ENCODE peak calls at places on chromosomes 13 and 19, in seven cellular contexts. Q, G, K, N, R, A and J are unnamed samples.

GRCh38 chr13:99404005-99404755 is 97.0 kb upstream of the GPR183 start:
- DNase-seq in G (no peak), A (no peak), K (peak), R (no peak), N (no peak), Q (no peak), J (no peak)

GRCh38 chr13:97934590-97934989 is 18.9 kb upstream of the IPO5 start:
- DNase-seq in R (no peak), G (no peak), N (no peak), Q (no peak), A (no peak), K (peak), J (no peak)

GRCh38 chr13:110590577-110590976 is 24.8 kb upstream of the NAXD start:
- DNase-seq in K (no peak), N (no peak), R (no peak), G (no peak), A (no peak), Q (no peak), J (no peak)

GRCh38 chr19:3407556-3408516 is 41.5 kb downstream of the NFIC start:
- DNase-seq in G (no peak), Q (no peak), N (no peak), R (no peak), A (peak), K (no peak), J (no peak)

GRCh38 chr13:84655677-84656076 is 773.4 kb upstream of the SLITRK1 start:
- DNase-seq in N (no peak), Q (no peak), A (peak), G (no peak), K (no peak), R (no peak), J (no peak)

GRCh38 chr19:10979950-10980349 is 19.1 kb downstream of the SMARCA4 start:
- DNase-seq in R (no peak), K (no peak), G (peak), A (no peak), Q (no peak), N (no peak), J (peak)

GRCh38 chr19:32018014-32018413 is 327.4 kb upstream of the ZNF507 start:
- DNase-seq in G (peak), Q (no peak), A (peak), R (no peak), N (no peak), K (no peak), J (no peak)

GRCh38 chr13:112250788-112251445 is 125.2 kb upstream of the SPACA7 start:
- DNase-seq in G (no peak), R (no peak), Q (no peak), A (no peak), K (no peak), N (no peak), J (no peak)

GRCh38 chr19:11480927-11481776 is at the start of gene ELAVL3:
- DNase-seq in G (no peak), R (no peak), A (no peak), Q (peak), N (no peak), K (peak), J (no peak)

GRCh38 chr13:73745190-73745589 is 389.0 kb downstream of the KLF12 start:
- DNase-seq in Q (no peak), K (no peak), G (no peak), A (no peak), N (no peak), R (no peak), J (no peak)

GRCh38 chr19:45643024-45643926 is 4.1 kb upstream of the EML2 start:
- DNase-seq in A (peak), K (peak), R (peak), G (peak), Q (peak), N (peak), J (peak)

GRCh38 chr13:38099751-38100150 is 230.2 kb upstream of the TRPC4 start:
- DNase-seq in K (no peak), Q (no peak), N (no peak), R (no peak), G (no peak), A (no peak), J (no peak)

GRCh38 chr19:21568816-21569496 is 63.6 kb downstream of the ZNF429 start:
- DNase-seq in R (peak), K (peak), N (peak), Q (peak), A (peak), G (peak), J (peak)

GRCh38 chr19:1675633-1676350 is 23.4 kb upstream of the TCF3 start:
- DNase-seq in G (no peak), R (no peak), Q (no peak), K (peak), A (no peak), N (no peak), J (no peak)

GRCh38 chr19:9705836-9706235 is 30.9 kb upstream of the ZNF562 start:
- DNase-seq in G (no peak), N (no peak), A (no peak), R (no peak), Q (no peak), K (no peak), J (no peak)

GRCh38 chr19:38850976-38851621 is 1.3 kb upstream of the HNRNPL start:
- DNase-seq in A (no peak), R (peak), K (peak), N (peak), Q (no peak), G (peak), J (peak)

GRCh38 chr13:75797256-75797655 is 161.1 kb downstream of the LMO7 start:
- DNase-seq in R (no peak), A (peak), Q (no peak), K (no peak), N (no peak), G (no peak), J (no peak)

GRCh38 chr19:34502582-34503545 is 21.3 kb downstream of the WTIP start:
- DNase-seq in K (no peak), G (no peak), Q (no peak), A (peak), R (no peak), N (no peak), J (no peak)

GRCh38 chr13:51258612-51259358 is 36.6 kb downstream of the FAM124A start:
- DNase-seq in G (no peak), K (no peak), R (no peak), A (no peak), Q (no peak), N (no peak), J (no peak)

GRCh38 chr13:43122706-43123268 is 99.4 kb downstream of the DNAJC15 start:
- DNase-seq in N (no peak), R (no peak), K (no peak), A (no peak), Q (no peak), G (no peak), J (no peak)

GRCh38 chr19:3507371-3508120 is 1.4 kb downstream of the FZR1 start:
- DNase-seq in A (no peak), G (peak), R (no peak), N (peak), Q (no peak), K (no peak), J (peak)

GRCh38 chr19:46990998-46991676 is 28.5 kb upstream of the NPAS1 start:
- DNase-seq in N (peak), R (peak), K (peak), A (peak), G (peak), Q (peak), J (peak)

GRCh38 chr19:12481781-12482504 is 2.7 kb downstream of the ZNF709 start:
- DNase-seq in N (no peak), A (no peak), Q (no peak), G (no peak), R (no peak), K (no peak), J (no peak)

GRCh38 chr19:2050349-2050990 is 574 bp downstream of the MKNK2 start:
- DNase-seq in Q (no peak), N (no peak), K (peak), A (no peak), R (no peak), G (no peak), J (no peak)

GRCh38 chr13:75806101-75806500 is 170.0 kb downstream of the LMO7 start:
- DNase-seq in N (no peak), K (no peak), R (no peak), Q (no peak), G (no peak), A (no peak), J (no peak)

GRCh38 chr19:3336680-3337523 is 29.5 kb upstream of the NFIC start:
- DNase-seq in Q (no peak), G (peak), A (peak), R (no peak), K (no peak), N (no peak), J (no peak)